ENCODE peak calls at places on chromosomes 13 and 19, in ten cellular contexts. M, B, F, O, I, Y, S, V, W and H are unnamed samples.

GRCh38 chr13:99916366-99917103 is 55.0 kb downstream of the ZIC5 start:
- DNase-seq in M (no peak), B (peak), F (no peak), O (no peak), I (peak), Y (peak), S (peak), V (peak), W (peak), H (no peak)

GRCh38 chr19:47280183-47280797 is 5.6 kb downstream of the INAFM1 start:
- DNase-seq in M (no peak), B (peak), F (no peak), O (no peak), I (no peak), Y (no peak), S (no peak), V (peak), W (no peak), H (peak)

GRCh38 chr19:7965921-7966665 is 22.6 kb upstream of the TIMM44 start:
- DNase-seq in M (no peak), B (no peak), F (no peak), O (no peak), I (no peak), Y (no peak), S (no peak), V (no peak), W (no peak), H (no peak)

GRCh38 chr13:63455938-63456337 is 2040.3 kb upstream of the PCDH20 start:
- DNase-seq in M (no peak), B (no peak), F (no peak), O (no peak), I (no peak), Y (no peak), S (no peak), V (no peak), W (peak), H (no peak)

GRCh38 chr13:51148952-51149573 is 38.0 kb upstream of the C13orf42 start:
- DNase-seq in M (peak), B (peak), F (no peak), O (no peak), I (peak), Y (peak), S (peak), V (peak), W (peak), H (no peak)

GRCh38 chr13:102690883-102691282 is 4.0 kb downstream of the METTL21C start:
- DNase-seq in M (no peak), B (no peak), F (no peak), O (no peak), I (no peak), Y (no peak), S (no peak), V (no peak), W (no peak), H (no peak)

GRCh38 chr19:29672933-29673336 is 7.7 kb downstream of the PLEKHF1 start:
- DNase-seq in M (no peak), B (no peak), F (no peak), O (no peak), I (no peak), Y (no peak), S (no peak), V (no peak), W (no peak), H (peak)

GRCh38 chr19:7000816-7001215 is 20.4 kb downstream of the MBD3L2B start:
- DNase-seq in M (no peak), B (no peak), F (no peak), O (no peak), I (no peak), Y (no peak), S (no peak), V (no peak), W (no peak), H (no peak)

GRCh38 chr19:55553217-55554182 is 8.2 kb upstream of the SBK3 start:
- DNase-seq in M (no peak), B (no peak), F (no peak), O (no peak), I (no peak), Y (no peak), S (no peak), V (peak), W (peak), H (no peak)

GRCh38 chr13:80430561-80430960 is 89.6 kb upstream of the SPRY2 start:
- DNase-seq in M (no peak), B (no peak), F (no peak), O (no peak), I (no peak), Y (peak), S (no peak), V (no peak), W (no peak), H (no peak)

GRCh38 chr13:26919311-26919710 is 158.7 kb upstream of the GPR12 start:
- DNase-seq in M (no peak), B (no peak), F (no peak), O (no peak), I (no peak), Y (peak), S (no peak), V (no peak), W (peak), H (no peak)

GRCh38 chr19:38395381-38396127 is 7.1 kb downstream of the SPRED3 start:
- DNase-seq in M (no peak), B (no peak), F (no peak), O (no peak), I (no peak), Y (no peak), S (no peak), V (no peak), W (no peak), H (no peak)

GRCh38 chr19:37594982-37595382 is 306 bp downstream of the ZNF540 start:
- DNase-seq in M (peak), B (no peak), F (no peak), O (peak), I (peak), Y (no peak), S (no peak), V (no peak), W (peak), H (peak)

GRCh38 chr13:31261241-31261640 is 61.5 kb downstream of the B3GLCT start:
- DNase-seq in M (no peak), B (no peak), F (no peak), O (no peak), I (no peak), Y (peak), S (no peak), V (no peak), W (no peak), H (no peak)

GRCh38 chr19:19115954-19116353 is 22.3 kb downstream of the TMEM161A start:
- DNase-seq in M (no peak), B (peak), F (no peak), O (no peak), I (no peak), Y (no peak), S (no peak), V (peak), W (no peak), H (peak)

GRCh38 chr13:45621950-45622349 is 6.4 kb upstream of the ERICH6B start:
- DNase-seq in M (no peak), B (peak), F (no peak), O (no peak), I (no peak), Y (no peak), S (no peak), V (no peak), W (no peak), H (no peak)

GRCh38 chr19:10107254-10107653 is 1.1 kb downstream of the PPAN start:
- DNase-seq in M (no peak), B (no peak), F (no peak), O (no peak), I (no peak), Y (no peak), S (no peak), V (no peak), W (no peak), H (no peak)

GRCh38 chr19:4097501-4097900 is 26.4 kb downstream of the MAP2K2 start:
- DNase-seq in M (no peak), B (no peak), F (no peak), O (no peak), I (no peak), Y (no peak), S (no peak), V (no peak), W (no peak), H (no peak)

GRCh38 chr13:48334534-48335127 is 31.1 kb downstream of the RB1 start:
- DNase-seq in M (no peak), B (no peak), F (no peak), O (no peak), I (peak), Y (peak), S (peak), V (peak), W (peak), H (no peak)

GRCh38 chr19:3163230-3163886 is 15.2 kb upstream of the S1PR4 start:
- DNase-seq in M (peak), B (peak), F (no peak), O (peak), I (no peak), Y (peak), S (no peak), V (peak), W (peak), H (peak)

GRCh38 chr19:45306040-45306439 is 16.6 kb downstream of the CKM start:
- DNase-seq in M (no peak), B (no peak), F (no peak), O (no peak), I (no peak), Y (no peak), S (no peak), V (no peak), W (no peak), H (no peak)

GRCh38 chr19:45498411-45499195 is at the start of gene PPM1N:
- DNase-seq in M (no peak), B (peak), F (no peak), O (no peak), I (no peak), Y (no peak), S (no peak), V (peak), W (no peak), H (peak)

GRCh38 chr13:33628662-33629061 is 189.3 kb upstream of the RFC3 start:
- DNase-seq in M (no peak), B (no peak), F (no peak), O (no peak), I (no peak), Y (no peak), S (no peak), V (no peak), W (no peak), H (no peak)

GRCh38 chr19:34960103-34960805 is 3.8 kb downstream of the ZNF792 start:
- DNase-seq in M (no peak), B (no peak), F (no peak), O (peak), I (peak), Y (peak), S (no peak), V (no peak), W (peak), H (no peak)

GRCh38 chr13:20729633-20730585 is 26.4 kb downstream of the IL17D start:
- DNase-seq in M (no peak), B (no peak), F (no peak), O (no peak), I (no peak), Y (no peak), S (no peak), V (no peak), W (no peak), H (no peak)

GRCh38 chr13:37715606-37716015 is 117.0 kb upstream of the POSTN start:
- DNase-seq in M (no peak), B (no peak), F (no peak), O (no peak), I (peak), Y (peak), S (no peak), V (no peak), W (peak), H (no peak)

GRCh38 chr13:110643324-110643723 is 28.0 kb downstream of the NAXD start:
- DNase-seq in M (no peak), B (no peak), F (no peak), O (no peak), I (no peak), Y (no peak), S (no peak), V (no peak), W (no peak), H (no peak)

GRCh38 chr19:33098023-33098652 is 17.2 kb downstream of the GPATCH1 start:
- DNase-seq in M (no peak), B (no peak), F (no peak), O (no peak), I (no peak), Y (no peak), S (no peak), V (no peak), W (peak), H (no peak)

GRCh38 chr19:51948979-51949378 is 21.7 kb downstream of the ZNF613 start:
- DNase-seq in M (no peak), B (no peak), F (no peak), O (peak), I (no peak), Y (peak), S (no peak), V (no peak), W (no peak), H (no peak)

GRCh38 chr19:11404588-11405258 is 14.4 kb downstream of the RGL3 start:
- DNase-seq in M (no peak), B (no peak), F (no peak), O (no peak), I (no peak), Y (no peak), S (no peak), V (no peak), W (no peak), H (no peak)

GRCh38 chr19:7349961-7350711 is 1.4 kb downstream of the ARHGEF18 start:
- DNase-seq in M (no peak), B (no peak), F (no peak), O (no peak), I (no peak), Y (no peak), S (no peak), V (peak), W (no peak), H (peak)

GRCh38 chr19:6891761-6892385 is 4.5 kb downstream of the ADGRE1 start:
- DNase-seq in M (no peak), B (no peak), F (no peak), O (no peak), I (no peak), Y (no peak), S (no peak), V (no peak), W (no peak), H (no peak)

GRCh38 chr19:18300930-18301717 is 19.7 kb upstream of the JUND start:
- DNase-seq in M (no peak), B (peak), F (peak), O (no peak), I (no peak), Y (peak), S (no peak), V (no peak), W (peak), H (no peak)

GRCh38 chr13:28485097-28485496 is 9.8 kb downstream of the FLT1 start:
- DNase-seq in M (no peak), B (no peak), F (no peak), O (no peak), I (no peak), Y (no peak), S (no peak), V (no peak), W (no peak), H (no peak)

GRCh38 chr19:50432658-50433057 is at the start of gene MYBPC2:
- DNase-seq in M (no peak), B (peak), F (no peak), O (no peak), I (no peak), Y (no peak), S (no peak), V (peak), W (no peak), H (no peak)

GRCh38 chr19:33641261-33641660 is 19.5 kb downstream of the CHST8 start:
- DNase-seq in M (no peak), B (no peak), F (no peak), O (no peak), I (no peak), Y (no peak), S (no peak), V (no peak), W (no peak), H (no peak)

GRCh38 chr13:51906581-51906980 is 44.8 kb downstream of the CCDC70 start:
- DNase-seq in M (no peak), B (peak), F (no peak), O (no peak), I (no peak), Y (peak), S (no peak), V (no peak), W (no peak), H (no peak)